ENCODE peak calls at places on chromosomes 7 and 10, in six cellular contexts. C, H, R, O, U and E are unnamed samples.

GRCh38 chr7:149816794-149817193 is 21.4 kb upstream of the ZNF862 start:
- DNase-seq in H (no peak), C (no peak), R (no peak), O (no peak), U (no peak), E (no peak)

GRCh38 chr7:114916261-114916892 is 5.5 kb upstream of the MDFIC start:
- DNase-seq in C (no peak), U (no peak), R (no peak), O (no peak), H (no peak), E (no peak)

GRCh38 chr7:143355450-143356385 is 6.8 kb downstream of the FAM131B start:
- DNase-seq in U (no peak), H (no peak), R (no peak), C (no peak), O (no peak), E (no peak)

GRCh38 chr7:90188281-90188680 is 23.3 kb upstream of the STEAP2 start:
- DNase-seq in R (no peak), U (no peak), H (no peak), O (no peak), C (no peak), E (no peak)

GRCh38 chr7:95781967-95782586 is 9.7 kb downstream of the DYNC1I1 start:
- DNase-seq in U (no peak), R (no peak), H (no peak), C (no peak), O (no peak), E (no peak)

GRCh38 chr7:109844362-109844761 is 1246.6 kb upstream of the LRRN3 start:
- DNase-seq in O (peak), H (no peak), R (peak), U (no peak), C (no peak), E (no peak)

GRCh38 chr7:107147464-107148214 is 21.2 kb upstream of the HBP1 start:
- DNase-seq in C (no peak), O (peak), H (no peak), R (peak), U (peak), E (peak)

GRCh38 chr10:34739915-34740314 is 75.2 kb downstream of the PARD3 start:
- DNase-seq in R (peak), O (peak), H (no peak), C (peak), U (peak), E (no peak)

GRCh38 chr7:136074840-136075239 is 97.7 kb upstream of the MTPN start:
- DNase-seq in O (no peak), R (no peak), H (no peak), C (no peak), U (no peak), E (no peak)

GRCh38 chr10:53477313-53477675 is 704.7 kb upstream of the MBL2 start:
- DNase-seq in U (no peak), H (no peak), O (no peak), C (no peak), R (no peak), E (no peak)

GRCh38 chr7:2577914-2578680 is 19.3 kb downstream of the IQCE start:
- DNase-seq in R (no peak), U (no peak), C (no peak), O (no peak), H (no peak), E (no peak)

GRCh38 chr10:102420443-102420809 is 210 bp upstream of the FBXL15 start:
- DNase-seq in R (no peak), U (no peak), C (no peak), O (no peak), H (no peak), E (no peak)

GRCh38 chr7:1062296-1063294 is 18.2 kb downstream of the GPR146 start:
- DNase-seq in C (peak), R (no peak), U (no peak), O (no peak), H (no peak), E (no peak)

GRCh38 chr10:24723386-24723787 is 300 bp downstream of the ARHGAP21 start:
- DNase-seq in R (no peak), C (no peak), H (peak), U (peak), O (no peak), E (peak)

GRCh38 chr7:20403356-20403755 is 72.7 kb downstream of the ITGB8 start:
- DNase-seq in U (no peak), O (peak), H (no peak), R (no peak), C (peak), E (no peak)

GRCh38 chr10:92387289-92387940 is 96.4 kb downstream of the MARCHF5 start:
- DNase-seq in C (no peak), O (peak), H (no peak), U (peak), R (no peak), E (no peak)

GRCh38 chr7:99384523-99384922 is 10.0 kb downstream of the ARPC1B start:
- DNase-seq in C (no peak), R (no peak), O (no peak), H (no peak), U (no peak), E (no peak)

GRCh38 chr10:32318476-32318896 is 28.5 kb downstream of the EPC1 start:
- DNase-seq in U (no peak), C (no peak), O (no peak), R (no peak), H (no peak), E (no peak)

GRCh38 chr10:114732931-114733330 is 74.9 kb upstream of the ABLIM1 start:
- DNase-seq in R (no peak), H (no peak), O (no peak), C (no peak), U (no peak), E (no peak)

GRCh38 chr7:44155191-44156185 is 14.4 kb upstream of the MYL7 start:
- DNase-seq in U (no peak), R (no peak), C (no peak), O (no peak), H (no peak), E (peak)

GRCh38 chr10:19250542-19250941 is 201.9 kb downstream of the MALRD1 start:
- DNase-seq in U (no peak), C (no peak), R (no peak), O (no peak), H (no peak), E (no peak)

GRCh38 chr10:67976292-67977245 is 92.1 kb downstream of the SIRT1 start:
- DNase-seq in U (no peak), C (peak), H (no peak), R (no peak), O (no peak), E (peak)

GRCh38 chr7:34385385-34385784 is 272.6 kb upstream of the NPSR1 start:
- DNase-seq in R (no peak), O (no peak), C (no peak), U (no peak), H (no peak), E (no peak)

GRCh38 chr7:124031919-124032318 is 948 bp downstream of the TMEM229A start:
- DNase-seq in O (peak), C (no peak), R (no peak), U (no peak), H (no peak), E (peak)

GRCh38 chr7:157011333-157012112 is 1.1 kb upstream of the MNX1 start:
- DNase-seq in R (no peak), C (no peak), O (peak), H (no peak), U (no peak), E (no peak)

GRCh38 chr10:47277352-47278151 is 22.4 kb upstream of the GDF10 start:
- DNase-seq in H (peak), U (peak), R (no peak), C (no peak), O (no peak), E (no peak)

GRCh38 chr10:17793823-17794759 is 15.1 kb upstream of the MRC1 start:
- DNase-seq in R (no peak), U (no peak), H (no peak), C (no peak), O (no peak), E (no peak)